ENCODE peak calls at places on chromosomes 13 and 19, in six cellular contexts. L, B, M, W, I and D are unnamed samples.

GRCh38 chr13:24671367-24672117 is 8.7 kb upstream of the ATP12A start:
- DNase-seq in B (peak; percentile 83), W (peak; percentile 88), M (no peak), I (no peak), L (no peak), D (no peak)

GRCh38 chr19:2488405-2488941 is 12.5 kb downstream of the GADD45B start:
- DNase-seq in L (no peak), I (no peak), B (no peak), M (no peak), W (no peak), D (no peak)

GRCh38 chr19:16670291-16670690 is 9.4 kb downstream of the TMEM38A start:
- DNase-seq in I (no peak), L (no peak), W (no peak), B (no peak), M (no peak), D (no peak)

GRCh38 chr13:27923794-27924528 is 4.2 kb downstream of the PDX1 start:
- DNase-seq in W (peak; percentile 79), L (no peak), B (no peak), I (no peak), M (no peak), D (no peak)

GRCh38 chr19:7673995-7674667 is 2.8 kb upstream of the MCEMP1 start:
- DNase-seq in L (no peak), M (peak; percentile 31), B (peak; percentile 68), I (peak; percentile 71), W (peak; percentile 85), D (peak; percentile 90)

GRCh38 chr19:8209111-8209964 is at the start of gene CERS4:
- DNase-seq in L (peak; percentile 70), I (peak; percentile 89), M (peak; percentile 83), B (peak; percentile 96), W (peak; percentile 66), D (peak; percentile 90)

GRCh38 chr19:3270908-3271307 is 46.4 kb downstream of the CELF5 start:
- DNase-seq in B (peak; percentile 47), M (peak; percentile 55), I (no peak), L (peak; percentile 30), W (peak; percentile 99), D (no peak)

GRCh38 chr19:5593963-5594255 is 26.2 kb upstream of the TINCR start:
- DNase-seq in L (no peak), W (no peak), I (no peak), M (no peak), B (no peak), D (no peak)

GRCh38 chr13:113832204-113832603 is 31.7 kb downstream of the GAS6 start:
- DNase-seq in B (no peak), M (no peak), L (no peak), W (no peak), I (no peak), D (no peak)

GRCh38 chr13:111460548-111461444 is 140.4 kb downstream of the TEX29 start:
- DNase-seq in L (no peak), W (peak; percentile 57), M (no peak), I (no peak), B (peak; percentile 68), D (no peak)

GRCh38 chr13:32443111-32443510 is 15.2 kb upstream of the N4BP2L1 start:
- DNase-seq in B (peak; percentile 16), W (peak; percentile 48), M (peak; percentile 32), L (peak; percentile 32), I (no peak), D (no peak)

GRCh38 chr19:14770136-14770535 is 8.2 kb downstream of the ADGRE2 start:
- DNase-seq in L (no peak), M (no peak), B (no peak), I (no peak), W (no peak), D (no peak)

GRCh38 chr13:91277013-91277676 is 70.3 kb upstream of the MIR17HG start:
- DNase-seq in M (no peak), B (no peak), W (no peak), I (no peak), L (no peak), D (no peak)

GRCh38 chr19:16042533-16043085 is 33.7 kb upstream of the TPM4 start:
- DNase-seq in B (no peak), W (no peak), L (no peak), M (no peak), I (no peak), D (no peak)

GRCh38 chr19:29784598-29785223 is 27.1 kb upstream of the CCNE1 start:
- DNase-seq in W (no peak), M (no peak), L (no peak), I (no peak), B (no peak), D (no peak)

GRCh38 chr13:30443957-30444404 is 21.7 kb downstream of the UBE2L5 start:
- DNase-seq in I (no peak), W (no peak), M (no peak), B (no peak), L (no peak), D (no peak)

GRCh38 chr13:106034201-106034600 is 501.3 kb downstream of the EFNB2 start:
- DNase-seq in L (no peak), W (no peak), I (no peak), M (no peak), B (no peak), D (no peak)

GRCh38 chr13:34748561-34748960 is 193.5 kb upstream of the NBEA start:
- DNase-seq in I (no peak), L (no peak), W (no peak), M (no peak), B (no peak), D (no peak)

GRCh38 chr19:19661141-19661674 is 2.3 kb downstream of the ATP13A1 start:
- DNase-seq in B (no peak), I (no peak), L (no peak), M (no peak), W (no peak), D (no peak)

GRCh38 chr19:1336079-1336684 is 47.5 kb upstream of the NDUFS7 start:
- DNase-seq in B (no peak), L (no peak), I (no peak), W (no peak), M (no peak), D (no peak)

GRCh38 chr19:35773020-35773809 is 2.1 kb upstream of the ARHGAP33 start:
- DNase-seq in B (no peak), M (no peak), I (no peak), L (no peak), W (no peak), D (no peak)

GRCh38 chr19:13861714-13862531 is 15.0 kb upstream of the NANOS3 start:
- DNase-seq in I (peak; percentile 96), M (peak; percentile 85), B (peak; percentile 94), W (peak; percentile 79), L (peak; percentile 86), D (peak; percentile 96)

GRCh38 chr13:22800726-22801401 is 379.9 kb upstream of the SGCG start:
- DNase-seq in M (no peak), W (no peak), L (no peak), I (no peak), B (no peak), D (no peak)

GRCh38 chr13:20825476-20825875 is 51.7 kb upstream of the EEF1AKMT1 start:
- DNase-seq in W (peak; percentile 75), M (no peak), I (no peak), B (no peak), L (no peak), D (no peak)

GRCh38 chr19:51417107-51417806 is at the start of gene SIGLEC10:
- DNase-seq in L (no peak), M (no peak), B (no peak), I (no peak), W (no peak), D (peak; percentile 80)

GRCh38 chr13:44302233-44302632 is 71.4 kb upstream of the SERP2 start:
- DNase-seq in L (no peak), B (no peak), W (no peak), M (no peak), I (no peak), D (no peak)

GRCh38 chr13:67100723-67101122 is 129.4 kb downstream of the PCDH9 start:
- DNase-seq in W (no peak), B (peak; percentile 6), I (no peak), L (no peak), M (no peak), D (no peak)

GRCh38 chr19:41395355-41395754 is 1.8 kb downstream of the EXOSC5 start:
- DNase-seq in L (no peak), I (no peak), B (no peak), M (no peak), W (no peak), D (no peak)

GRCh38 chr13:49444517-49445395 is 682 bp downstream of the SETDB2 start:
- DNase-seq in B (peak; percentile 70), I (no peak), M (peak; percentile 19), W (peak; percentile 46), L (peak; percentile 12), D (no peak)